ENCODE peak calls at places on chromosomes 7 and 10, in four cellular contexts. M is IMR-90, G is heart right ventricle, E is MM.1S. D is an unnamed sample.
A peak's percentile ranks its signal among the peaks of the same experiment; 100 is the strongest.

GRCh38 chr7:155426543-155427410 is 31.2 kb upstream of the EN2 start:
- DNase-seq in M (no peak), G (no peak), E (no peak), D (no peak)

GRCh38 chr7:109179601-109180000 is 609.9 kb downstream of the DNAJB9 start:
- DNase-seq in M (no peak), G (no peak), E (no peak), D (no peak)

GRCh38 chr7:100124301-100125229 is 2.2 kb upstream of the MBLAC1 start:
- DNase-seq in M (no peak), G (no peak), E (no peak), D (no peak)

GRCh38 chr10:7407368-7408002 is 3.3 kb downstream of the SFMBT2 start:
- DNase-seq in M (no peak), G (peak; percentile 29), E (no peak), D (peak; percentile 41)

GRCh38 chr10:45059632-45060031 is 58.9 kb downstream of the ZNF22 start:
- DNase-seq in M (no peak), G (no peak), E (no peak), D (no peak)

GRCh38 chr10:4678023-4678950 is 147.7 kb upstream of the AKR1E2 start:
- DNase-seq in M (peak; percentile 91), G (no peak), E (no peak), D (peak; percentile 89)

GRCh38 chr7:15832996-15833395 is 146.5 kb upstream of the MEOX2 start:
- DNase-seq in M (no peak), G (peak; percentile 74), E (no peak), D (peak; percentile 74)

GRCh38 chr10:78869508-78870439 is 199.0 kb upstream of the ZMIZ1 start:
- DNase-seq in M (no peak), G (no peak), E (no peak), D (no peak)

GRCh38 chr10:132663666-132664365 is 122.1 kb downstream of the NKX6-2 start:
- DNase-seq in M (no peak), G (no peak), E (no peak), D (no peak)

GRCh38 chr10:22911889-22912762 is 15.7 kb upstream of the ARMC3 start:
- DNase-seq in M (no peak), G (peak; percentile 6), E (no peak), D (peak; percentile 86)

GRCh38 chr7:116500071-116500853 is 724 bp downstream of the CAV2 start:
- DNase-seq in M (peak; percentile 50), G (peak; percentile 42), E (peak; percentile 90), D (peak; percentile 65)

GRCh38 chr7:30135551-30136271 is 925 bp downstream of the MTURN start:
- DNase-seq in M (peak; percentile 62), G (peak; percentile 67), E (peak; percentile 46), D (peak; percentile 60)

GRCh38 chr7:8325067-8325466 is 63.1 kb upstream of the ICA1 start:
- DNase-seq in M (no peak), G (no peak), E (no peak), D (no peak)

GRCh38 chr10:48684792-48685651 is at the start of gene WDFY4:
- DNase-seq in M (no peak), G (no peak), E (no peak), D (no peak)

GRCh38 chr7:106247827-106248201 is 37.0 kb downstream of the NAMPT start:
- DNase-seq in M (no peak), G (no peak), E (no peak), D (no peak)

GRCh38 chr7:106248616-106249015 is 36.2 kb downstream of the NAMPT start:
- DNase-seq in M (no peak), G (no peak), E (no peak), D (no peak)

GRCh38 chr7:106249488-106249887 is 35.3 kb downstream of the NAMPT start:
- DNase-seq in M (no peak), G (no peak), E (no peak), D (no peak)

GRCh38 chr7:106243893-106244292 is 40.9 kb downstream of the NAMPT start:
- DNase-seq in M (no peak), G (no peak), E (no peak), D (no peak)

GRCh38 chr7:106246941-106247826 is 37.6 kb downstream of the NAMPT start:
- DNase-seq in M (no peak), G (no peak), E (no peak), D (no peak)
- TF ChIP-seq CTCF in M (no peak), G (no peak), E (no peak), D (no peak)

GRCh38 chr10:104641150-104642000 is at the start of gene SORCS3:
- DNase-seq in M (no peak), G (no peak), E (no peak), D (no peak)

GRCh38 chr10:104642001-104642270 is 846 bp downstream of the SORCS3 start:
- DNase-seq in M (no peak), G (no peak), E (no peak), D (no peak)

GRCh38 chr10:104640339-104641149 is 546 bp upstream of the SORCS3 start:
- DNase-seq in M (no peak), G (no peak), E (no peak), D (no peak)

GRCh38 chr10:104643023-104643663 is 2.1 kb downstream of the SORCS3 start:
- DNase-seq in M (no peak), G (no peak), E (no peak), D (no peak)

GRCh38 chr10:104642311-104643022 is 1.4 kb downstream of the SORCS3 start:
- DNase-seq in M (no peak), G (peak; percentile 14), E (no peak), D (no peak)
- H3K4me3 ChIP-seq in M (no peak overlapping the region), G (peak overlapping the region; percentile 8), E (no peak overlapping the region), D (no peak overlapping the region)

DNA sequence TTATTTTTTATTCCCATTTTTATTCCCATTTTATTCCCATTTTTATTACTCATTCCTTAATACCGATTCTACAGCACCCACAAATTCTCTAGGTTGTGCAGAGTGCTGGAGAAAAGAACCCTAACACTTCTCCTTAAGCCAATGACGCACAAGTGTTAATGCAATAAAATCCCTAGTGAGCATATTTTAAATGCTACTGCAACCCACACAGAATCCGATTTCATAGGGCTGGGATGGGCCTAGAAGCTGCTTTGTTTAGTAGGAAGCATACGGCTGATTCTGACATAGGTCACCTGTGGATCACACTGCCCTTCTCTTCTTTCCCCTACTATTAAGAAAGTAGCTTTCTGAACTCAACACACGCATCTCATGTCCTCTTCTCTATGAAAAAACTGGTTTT is 45.1 kb upstream of the CABCOCO1 start:
- DNase-seq in M (no peak), G (no peak), E (no peak), D (no peak)
- TF ChIP-seq CTCF in M (no peak), G (no peak), E (no peak), D (no peak)

GRCh38 chr7:5354460-5355279 is 69.0 kb downstream of the TNRC18 start:
- DNase-seq in M (peak; percentile 43), G (peak; percentile 82), E (peak; percentile 21), D (peak; percentile 33)
- H3K4me3 ChIP-seq in M (no peak overlapping the region), G (no peak overlapping the region), E (no peak overlapping the region), D (no peak overlapping the region)

DNA sequence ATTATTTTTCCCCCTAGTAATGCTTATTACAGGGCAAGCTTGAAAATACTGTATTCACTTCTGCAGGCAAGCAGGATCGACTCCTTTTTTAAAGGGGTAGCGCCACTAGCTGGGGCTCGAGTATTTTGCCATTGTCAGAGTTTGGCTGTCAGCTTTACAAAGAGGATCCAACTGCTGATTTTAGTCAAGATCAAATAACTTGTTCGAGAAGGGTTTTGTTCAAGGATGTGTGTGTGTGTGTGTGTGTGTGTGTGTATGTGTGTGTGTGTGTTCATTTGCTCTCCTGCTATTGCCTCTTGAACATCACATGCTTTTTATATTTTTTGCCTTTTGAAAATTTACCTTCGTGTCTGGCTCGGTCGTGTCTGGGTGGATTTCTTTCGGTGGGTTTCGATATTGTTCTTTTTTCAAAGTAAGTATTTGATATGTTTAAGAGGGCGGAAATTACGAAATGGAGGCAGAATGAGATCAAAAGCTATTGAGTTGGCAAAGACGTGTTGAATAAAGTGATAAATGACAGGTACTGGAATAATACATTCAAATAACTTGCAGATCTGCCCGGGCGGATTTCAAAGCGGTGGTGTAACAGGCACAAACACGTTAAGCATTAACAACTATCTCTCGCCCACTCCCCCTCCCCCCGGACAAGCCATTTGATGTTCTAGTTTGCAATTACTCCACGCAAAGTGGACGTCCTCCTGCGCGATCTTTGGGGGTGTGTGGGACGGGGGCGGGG is 1.1 kb downstream of the ARID5B start:
- DNase-seq in M (peak; percentile 61), G (peak; percentile 56), E (peak; percentile 72), D (peak; percentile 78)
- TF ChIP-seq CTCF in M (peak; percentile 31), G (peak; percentile 28), E (no peak), D (no peak)

GRCh38 chr7:151233111-151233701 is 923 bp downstream of the CHPF2 start:
- DNase-seq in M (peak; percentile 89), G (no peak), E (peak; percentile 58), D (peak; percentile 85)

GRCh38 chr7:151235091-151235787 is 3.0 kb downstream of the CHPF2 start:
- DNase-seq in M (no peak), G (no peak), E (no peak), D (no peak)

GRCh38 chr7:151232272-151233110 is at the start of gene CHPF2:
- DNase-seq in M (peak; percentile 84), G (peak; percentile 94), E (peak; percentile 95), D (peak; percentile 88)

GRCh38 chr7:151231964-151232271 is 365 bp upstream of the CHPF2 start:
- DNase-seq in M (no peak), G (no peak), E (no peak), D (peak; percentile 62)

GRCh38 chr7:151233804-151234203 is 1.5 kb downstream of the CHPF2 start:
- DNase-seq in M (no peak), G (no peak), E (no peak), D (no peak)
- H3K4me3 ChIP-seq in M (peak overlapping the region; percentile 76), G (peak overlapping the region; percentile 98), E (peak overlapping the region; percentile 94), D (peak overlapping the region; percentile 99)

GRCh38 chr7:139798892-139799291 is 21.1 kb upstream of the HIPK2 start:
- DNase-seq in M (no peak), G (no peak), E (peak; percentile 41), D (no peak)

GRCh38 chr7:139799586-139799985 is 21.8 kb upstream of the HIPK2 start:
- DNase-seq in M (no peak), G (no peak), E (no peak), D (peak; percentile 39)

GRCh38 chr7:139798221-139798620 is 20.4 kb upstream of the HIPK2 start:
- DNase-seq in M (no peak), G (no peak), E (peak; percentile 97), D (no peak)

DNA sequence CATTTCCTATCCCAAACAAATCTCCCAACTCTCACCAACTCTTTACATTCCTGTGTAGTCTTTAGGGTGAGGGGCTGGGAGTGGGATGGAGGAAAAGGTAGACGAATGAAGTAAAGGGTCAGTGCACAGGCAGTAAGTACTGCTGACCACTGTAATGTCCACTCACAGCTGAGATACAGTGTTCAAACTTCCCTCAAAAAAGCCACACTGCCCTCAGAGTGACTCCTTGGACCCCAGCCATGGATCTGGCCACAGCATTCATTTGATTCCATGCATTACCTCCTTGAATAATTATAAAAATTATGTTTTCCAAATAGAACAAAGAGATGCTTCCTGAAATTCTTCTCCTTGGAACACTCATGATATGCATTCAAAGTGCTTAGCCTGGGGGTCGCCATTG is 19.8 kb upstream of the HIPK2 start:
- DNase-seq in M (peak; percentile 26), G (no peak), E (no peak), D (no peak)
- TF ChIP-seq CTCF in M (no peak), G (no peak), E (no peak), D (no peak)